ENCODE peak calls at places on chromosomes 4 and X, in nine cellular contexts. One of them, this sample, is unnamed.

GRCh38 chr4:189096717-189097116 is 844.0 kb upstream of the FRG1 start:
- DNase-seq in astrocyte of the spinal cord: no peak
- DNase-seq in fibroblast of the aortic adventitia: no peak
- DNase-seq in astrocyte: no peak
- DNase-seq in GM13976: no peak
- DNase-seq in CD4-positive, alpha-beta T cell: no peak
- DNase-seq in retinal pigment epithelial cell: no peak
- DNase-seq in upper lobe of right lung: no peak
- DNase-seq in neural crest cell: no peak
- DNase-seq in this sample: no peak

GRCh38 chr4:1452431-1453051 is 46.3 kb upstream of the NKX1-1 start:
- DNase-seq in astrocyte of the spinal cord: no peak
- DNase-seq in fibroblast of the aortic adventitia: no peak
- DNase-seq in astrocyte: no peak
- DNase-seq in GM13976: no peak
- DNase-seq in CD4-positive, alpha-beta T cell: no peak
- DNase-seq in retinal pigment epithelial cell: no peak
- DNase-seq in upper lobe of right lung: no peak
- DNase-seq in neural crest cell: no peak
- DNase-seq in this sample: no peak

GRCh38 chr4:148442830-148443549 is 776 bp upstream of the NR3C2 start:
- DNase-seq in astrocyte of the spinal cord: no peak
- DNase-seq in fibroblast of the aortic adventitia: peak; percentile 15
- DNase-seq in astrocyte: no peak
- DNase-seq in GM13976: peak; percentile 11
- DNase-seq in CD4-positive, alpha-beta T cell: no peak
- DNase-seq in retinal pigment epithelial cell: no peak
- DNase-seq in upper lobe of right lung: no peak
- DNase-seq in neural crest cell: no peak
- DNase-seq in this sample: no peak

GRCh38 chr4:150176559-150176958 is 98.3 kb downstream of the DCLK2 start:
- DNase-seq in astrocyte of the spinal cord: peak; percentile 42
- DNase-seq in fibroblast of the aortic adventitia: peak; percentile 98
- DNase-seq in astrocyte: peak; percentile 85
- DNase-seq in GM13976: no peak
- DNase-seq in CD4-positive, alpha-beta T cell: no peak
- DNase-seq in retinal pigment epithelial cell: no peak
- DNase-seq in upper lobe of right lung: no peak
- DNase-seq in neural crest cell: no peak
- DNase-seq in this sample: no peak

GRCh38 chrX:113136841-113137240 is 296.2 kb upstream of the AMOT start:
- DNase-seq in astrocyte of the spinal cord: no peak
- DNase-seq in fibroblast of the aortic adventitia: no peak
- DNase-seq in astrocyte: no peak
- DNase-seq in GM13976: no peak
- DNase-seq in CD4-positive, alpha-beta T cell: no peak
- DNase-seq in retinal pigment epithelial cell: no peak
- DNase-seq in upper lobe of right lung: no peak
- DNase-seq in neural crest cell: no peak
- DNase-seq in this sample: no peak

GRCh38 chrX:70826715-70827114 is 81.8 kb downstream of the TEX11 start:
- DNase-seq in astrocyte of the spinal cord: no peak
- DNase-seq in fibroblast of the aortic adventitia: no peak
- DNase-seq in astrocyte: no peak
- DNase-seq in GM13976: no peak
- DNase-seq in CD4-positive, alpha-beta T cell: no peak
- DNase-seq in retinal pigment epithelial cell: no peak
- DNase-seq in upper lobe of right lung: no peak
- DNase-seq in neural crest cell: no peak
- DNase-seq in this sample: no peak

GRCh38 chr4:23322732-23323131 is 567.1 kb downstream of the PPARGC1A start:
- DNase-seq in astrocyte of the spinal cord: no peak
- DNase-seq in fibroblast of the aortic adventitia: no peak
- DNase-seq in astrocyte: no peak
- DNase-seq in GM13976: no peak
- DNase-seq in CD4-positive, alpha-beta T cell: no peak
- DNase-seq in retinal pigment epithelial cell: no peak
- DNase-seq in upper lobe of right lung: no peak
- DNase-seq in neural crest cell: no peak
- DNase-seq in this sample: no peak

GRCh38 chr4:40316333-40316781 is 18.8 kb upstream of the CHRNA9 start:
- DNase-seq in astrocyte of the spinal cord: peak; percentile 96
- DNase-seq in fibroblast of the aortic adventitia: peak; percentile 95
- DNase-seq in astrocyte: peak; percentile 91
- DNase-seq in GM13976: peak; percentile 32
- DNase-seq in CD4-positive, alpha-beta T cell: no peak
- DNase-seq in retinal pigment epithelial cell: peak; percentile 82
- DNase-seq in upper lobe of right lung: no peak
- DNase-seq in neural crest cell: no peak
- DNase-seq in this sample: peak; percentile 67

GRCh38 chr4:90069151-90069550 is 58.0 kb upstream of the CCSER1 start:
- DNase-seq in astrocyte of the spinal cord: peak; percentile 56
- DNase-seq in fibroblast of the aortic adventitia: no peak
- DNase-seq in astrocyte: peak; percentile 14
- DNase-seq in GM13976: no peak
- DNase-seq in CD4-positive, alpha-beta T cell: no peak
- DNase-seq in retinal pigment epithelial cell: peak; percentile 52
- DNase-seq in upper lobe of right lung: no peak
- DNase-seq in neural crest cell: no peak
- DNase-seq in this sample: no peak

GRCh38 chrX:23952984-23953907 is 45.4 kb downstream of the CXorf58 start:
- DNase-seq in astrocyte of the spinal cord: no peak
- DNase-seq in fibroblast of the aortic adventitia: no peak
- DNase-seq in astrocyte: no peak
- DNase-seq in GM13976: peak; percentile 64
- DNase-seq in CD4-positive, alpha-beta T cell: peak; percentile 36
- DNase-seq in retinal pigment epithelial cell: no peak
- DNase-seq in upper lobe of right lung: no peak
- DNase-seq in neural crest cell: no peak
- DNase-seq in this sample: peak; percentile 59

GRCh38 chrX:77160301-77160700 is 286.9 kb upstream of the FGF16 start:
- DNase-seq in astrocyte of the spinal cord: no peak
- DNase-seq in fibroblast of the aortic adventitia: no peak
- DNase-seq in astrocyte: no peak
- DNase-seq in GM13976: no peak
- DNase-seq in CD4-positive, alpha-beta T cell: no peak
- DNase-seq in retinal pigment epithelial cell: no peak
- DNase-seq in upper lobe of right lung: peak; percentile 48
- DNase-seq in neural crest cell: no peak
- DNase-seq in this sample: peak; percentile 15

GRCh38 chrX:77788050-77788449 is 2.0 kb upstream of the ATRX start:
- DNase-seq in astrocyte of the spinal cord: no peak
- DNase-seq in fibroblast of the aortic adventitia: peak; percentile 45
- DNase-seq in astrocyte: no peak
- DNase-seq in GM13976: no peak
- DNase-seq in CD4-positive, alpha-beta T cell: no peak
- DNase-seq in retinal pigment epithelial cell: no peak
- DNase-seq in upper lobe of right lung: no peak
- DNase-seq in neural crest cell: no peak
- DNase-seq in this sample: peak; percentile 22

GRCh38 chr4:114688063-114688462 is 89.5 kb downstream of the UGT8 start:
- DNase-seq in astrocyte of the spinal cord: no peak
- DNase-seq in fibroblast of the aortic adventitia: no peak
- DNase-seq in astrocyte: no peak
- DNase-seq in GM13976: no peak
- DNase-seq in CD4-positive, alpha-beta T cell: no peak
- DNase-seq in retinal pigment epithelial cell: no peak
- DNase-seq in upper lobe of right lung: no peak
- DNase-seq in neural crest cell: no peak
- DNase-seq in this sample: no peak

GRCh38 chrX:19544693-19545305 is 29.5 kb upstream of the MAP3K15 start:
- DNase-seq in astrocyte of the spinal cord: peak; percentile 65
- DNase-seq in fibroblast of the aortic adventitia: peak; percentile 73
- DNase-seq in astrocyte: peak; percentile 22
- DNase-seq in GM13976: peak; percentile 69
- DNase-seq in CD4-positive, alpha-beta T cell: peak; percentile 14
- DNase-seq in retinal pigment epithelial cell: no peak
- DNase-seq in upper lobe of right lung: no peak
- DNase-seq in neural crest cell: peak; percentile 37
- DNase-seq in this sample: peak; percentile 62

GRCh38 chr4:188818300-188818699 is 679.1 kb downstream of the TRIML1 start:
- DNase-seq in astrocyte of the spinal cord: no peak
- DNase-seq in fibroblast of the aortic adventitia: no peak
- DNase-seq in astrocyte: no peak
- DNase-seq in GM13976: no peak
- DNase-seq in CD4-positive, alpha-beta T cell: no peak
- DNase-seq in retinal pigment epithelial cell: no peak
- DNase-seq in upper lobe of right lung: no peak
- DNase-seq in neural crest cell: no peak
- DNase-seq in this sample: no peak

GRCh38 chrX:131072871-131073571 is 14.9 kb downstream of the ARHGAP36 start:
- DNase-seq in astrocyte of the spinal cord: no peak
- DNase-seq in fibroblast of the aortic adventitia: no peak
- DNase-seq in astrocyte: no peak
- DNase-seq in GM13976: no peak
- DNase-seq in CD4-positive, alpha-beta T cell: no peak
- DNase-seq in retinal pigment epithelial cell: no peak
- DNase-seq in upper lobe of right lung: no peak
- DNase-seq in neural crest cell: no peak
- DNase-seq in this sample: no peak

GRCh38 chrX:131066237-131066636 is 8.1 kb downstream of the ARHGAP36 start:
- DNase-seq in astrocyte of the spinal cord: no peak
- DNase-seq in fibroblast of the aortic adventitia: no peak
- DNase-seq in astrocyte: no peak
- DNase-seq in GM13976: no peak
- DNase-seq in CD4-positive, alpha-beta T cell: no peak
- DNase-seq in retinal pigment epithelial cell: no peak
- DNase-seq in upper lobe of right lung: no peak
- DNase-seq in neural crest cell: no peak
- DNase-seq in this sample: no peak

GRCh38 chrX:131067846-131068745 is 9.9 kb downstream of the ARHGAP36 start:
- DNase-seq in astrocyte of the spinal cord: no peak
- DNase-seq in fibroblast of the aortic adventitia: no peak
- DNase-seq in astrocyte: no peak
- DNase-seq in GM13976: no peak
- DNase-seq in CD4-positive, alpha-beta T cell: no peak
- DNase-seq in retinal pigment epithelial cell: no peak
- DNase-seq in upper lobe of right lung: no peak
- DNase-seq in neural crest cell: no peak
- DNase-seq in this sample: peak; percentile 38

GRCh38 chrX:131067216-131067615 is 9.1 kb downstream of the ARHGAP36 start:
- DNase-seq in astrocyte of the spinal cord: no peak
- DNase-seq in fibroblast of the aortic adventitia: no peak
- DNase-seq in astrocyte: no peak
- DNase-seq in GM13976: no peak
- DNase-seq in CD4-positive, alpha-beta T cell: no peak
- DNase-seq in retinal pigment epithelial cell: no peak
- DNase-seq in upper lobe of right lung: no peak
- DNase-seq in neural crest cell: no peak
- DNase-seq in this sample: no peak

GRCh38 chrX:131068945-131069719 is 11.0 kb downstream of the ARHGAP36 start:
- DNase-seq in astrocyte of the spinal cord: no peak
- DNase-seq in fibroblast of the aortic adventitia: peak; percentile 5
- DNase-seq in astrocyte: no peak
- DNase-seq in GM13976: peak; percentile 49
- DNase-seq in CD4-positive, alpha-beta T cell: no peak
- DNase-seq in retinal pigment epithelial cell: no peak
- DNase-seq in upper lobe of right lung: no peak
- DNase-seq in neural crest cell: peak; percentile 77
- DNase-seq in this sample: peak; percentile 41
- TF ChIP-seq CTCF in astrocyte of the spinal cord: peak; percentile 50
- TF ChIP-seq CTCF in fibroblast of the aortic adventitia: peak; percentile 20
- TF ChIP-seq CTCF in astrocyte: peak; percentile 4
- TF ChIP-seq CTCF in GM13976: peak; percentile 25
- TF ChIP-seq CTCF in CD4-positive, alpha-beta T cell: no peak
- TF ChIP-seq CTCF in retinal pigment epithelial cell: peak; percentile 50
- TF ChIP-seq CTCF in upper lobe of right lung: peak; percentile 25
- TF ChIP-seq CTCF in neural crest cell: peak; percentile 81
- TF ChIP-seq CTCF in this sample: peak; percentile 22

DNA sequence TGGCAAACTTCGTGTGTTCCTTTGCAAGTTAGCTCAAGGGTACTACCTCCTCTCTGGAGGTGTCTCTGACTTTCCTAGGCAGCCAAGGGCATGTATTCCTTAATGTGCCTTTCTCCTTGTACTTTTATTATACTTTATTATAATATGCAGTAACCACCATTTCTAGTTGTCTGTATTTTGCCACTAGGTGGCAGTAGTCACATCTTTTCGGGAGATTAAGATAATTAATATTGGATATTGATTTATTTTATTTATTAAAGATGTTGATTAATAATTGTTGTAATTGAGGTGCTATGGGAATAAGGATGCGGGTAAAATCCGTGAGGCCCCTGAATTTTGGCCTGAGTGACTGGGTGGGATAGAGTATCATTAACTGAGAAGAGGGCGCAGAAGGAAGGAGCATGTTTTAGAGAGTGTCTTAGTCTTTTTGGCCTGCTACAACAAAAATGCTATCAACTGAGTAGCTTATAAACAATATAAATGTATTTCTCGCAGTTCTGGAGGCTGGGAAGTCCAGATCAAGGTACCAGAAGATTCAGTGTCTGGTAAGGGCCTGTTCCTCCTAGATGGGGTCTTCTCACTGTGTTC is 153.3 kb downstream of the TMEM164 start:
- DNase-seq in astrocyte of the spinal cord: no peak
- DNase-seq in fibroblast of the aortic adventitia: peak; percentile 36
- DNase-seq in astrocyte: no peak
- DNase-seq in GM13976: no peak
- DNase-seq in CD4-positive, alpha-beta T cell: no peak
- DNase-seq in retinal pigment epithelial cell: no peak
- DNase-seq in upper lobe of right lung: no peak
- DNase-seq in neural crest cell: no peak
- DNase-seq in this sample: no peak
- TF ChIP-seq CTCF in astrocyte of the spinal cord: peak; percentile 43
- TF ChIP-seq CTCF in fibroblast of the aortic adventitia: peak; percentile 50
- TF ChIP-seq CTCF in astrocyte: no peak
- TF ChIP-seq CTCF in GM13976: no peak
- TF ChIP-seq CTCF in CD4-positive, alpha-beta T cell: peak; percentile 64
- TF ChIP-seq CTCF in retinal pigment epithelial cell: peak; percentile 48
- TF ChIP-seq CTCF in upper lobe of right lung: peak; percentile 50
- TF ChIP-seq CTCF in neural crest cell: peak; percentile 83
- TF ChIP-seq CTCF in this sample: peak; percentile 59

GRCh38 chr4:54683616-54684346 is 26.0 kb downstream of the KIT start:
- DNase-seq in astrocyte of the spinal cord: peak; percentile 14
- DNase-seq in fibroblast of the aortic adventitia: peak; percentile 16
- DNase-seq in astrocyte: no peak
- DNase-seq in GM13976: peak; percentile 56
- DNase-seq in CD4-positive, alpha-beta T cell: peak; percentile 47
- DNase-seq in retinal pigment epithelial cell: no peak
- DNase-seq in upper lobe of right lung: no peak
- DNase-seq in neural crest cell: no peak
- DNase-seq in this sample: peak; percentile 73
- TF ChIP-seq CTCF in astrocyte of the spinal cord: peak; percentile 32
- TF ChIP-seq CTCF in fibroblast of the aortic adventitia: peak; percentile 43
- TF ChIP-seq CTCF in astrocyte: no peak
- TF ChIP-seq CTCF in GM13976: peak; percentile 52
- TF ChIP-seq CTCF in CD4-positive, alpha-beta T cell: peak; percentile 58
- TF ChIP-seq CTCF in retinal pigment epithelial cell: peak; percentile 29
- TF ChIP-seq CTCF in upper lobe of right lung: peak; percentile 41
- TF ChIP-seq CTCF in neural crest cell: peak; percentile 30
- TF ChIP-seq CTCF in this sample: peak; percentile 41

DNA sequence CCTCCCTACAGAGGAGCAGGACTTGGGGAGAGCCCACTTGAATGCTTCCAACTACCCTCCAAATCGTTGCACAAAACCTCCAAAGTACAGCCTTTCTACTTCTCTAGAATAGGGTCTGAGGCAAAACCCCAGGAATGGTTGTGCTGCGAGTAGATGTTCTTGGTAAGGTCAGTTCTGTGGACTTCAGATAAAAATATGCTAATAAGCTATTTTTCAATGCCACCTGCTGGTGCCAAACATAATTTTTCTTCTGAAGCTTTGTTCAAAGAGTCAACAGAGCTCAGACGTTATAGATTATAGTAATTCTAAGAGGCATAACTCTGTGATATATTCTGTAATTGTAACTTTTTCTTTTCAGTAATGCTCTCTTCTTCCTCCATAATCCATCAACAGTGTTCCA is 425.7 kb downstream of the GPAT3 start:
- DNase-seq in astrocyte of the spinal cord: peak; percentile 34
- DNase-seq in fibroblast of the aortic adventitia: peak; percentile 52
- DNase-seq in astrocyte: peak; percentile 10
- DNase-seq in GM13976: no peak
- DNase-seq in CD4-positive, alpha-beta T cell: no peak
- DNase-seq in retinal pigment epithelial cell: no peak
- DNase-seq in upper lobe of right lung: no peak
- DNase-seq in neural crest cell: no peak
- DNase-seq in this sample: no peak
- TF ChIP-seq CTCF in astrocyte of the spinal cord: no peak
- TF ChIP-seq CTCF in fibroblast of the aortic adventitia: peak; percentile 36
- TF ChIP-seq CTCF in astrocyte: peak; percentile 20
- TF ChIP-seq CTCF in GM13976: no peak
- TF ChIP-seq CTCF in CD4-positive, alpha-beta T cell: no peak
- TF ChIP-seq CTCF in retinal pigment epithelial cell: peak; percentile 30
- TF ChIP-seq CTCF in upper lobe of right lung: no peak
- TF ChIP-seq CTCF in neural crest cell: no peak
- TF ChIP-seq CTCF in this sample: no peak

This sample was measured in activated CD8-positive, alpha-beta T cell treated with anti-CD3 and anti-CD28 coated beads for 36 hours.